ENCODE peak calls at places on chromosomes 16 and 17, in four cellular contexts. D, U, F and C are unnamed samples.
A peak's percentile ranks its signal among the peaks of the same experiment; 100 is the strongest.

GRCh38 chr16:89171216-89172170 is at the start of gene CDH15:
- DNase-seq in D (peak; percentile 73), U (peak; percentile 91), F (peak; percentile 97), C (peak; percentile 85)

GRCh38 chr17:69235338-69236058 is 6.9 kb upstream of the ABCA10 start:
- DNase-seq in D (peak; percentile 64), U (peak; percentile 87), F (peak; percentile 78), C (peak; percentile 80)

GRCh38 chr17:77420804-77421634 is 280.2 kb downstream of the SEC14L1 start:
- DNase-seq in D (peak; percentile 80), U (no peak), F (no peak), C (peak; percentile 73)

GRCh38 chr16:10037771-10038170 is 144.5 kb downstream of the GRIN2A start:
- DNase-seq in D (no peak), U (no peak), F (no peak), C (no peak)

GRCh38 chr17:74452841-74453661 is 13.4 kb upstream of the CD300A start:
- DNase-seq in D (peak; percentile 73), U (peak; percentile 32), F (no peak), C (no peak)

GRCh38 chr16:81744911-81745310 is 34.2 kb upstream of the PLCG2 start:
- DNase-seq in D (no peak), U (no peak), F (no peak), C (no peak)

GRCh38 chr16:2339521-2340484 is 725 bp downstream of the ABCA3 start:
- DNase-seq in D (peak; percentile 67), U (peak; percentile 55), F (peak; percentile 58), C (peak; percentile 84)

GRCh38 chr17:75589919-75590303 is 2.3 kb downstream of the MYO15B start:
- DNase-seq in D (peak; percentile 67), U (no peak), F (no peak), C (no peak)

GRCh38 chr17:50373705-50374104 is 676 bp downstream of the EME1 start:
- DNase-seq in D (no peak), U (no peak), F (no peak), C (no peak)

GRCh38 chr16:85262558-85263196 is 150.4 kb upstream of the CIBAR2 start:
- DNase-seq in D (no peak), U (no peak), F (no peak), C (no peak)

GRCh38 chr17:57533684-57534305 is 211.3 kb downstream of the CCDC182 start:
- DNase-seq in D (no peak), U (no peak), F (no peak), C (no peak)

GRCh38 chr16:55487048-55487803 is 8.2 kb downstream of the MMP2 start:
- DNase-seq in D (peak; percentile 53), U (no peak), F (no peak), C (no peak)

GRCh38 chr16:78094166-78094565 is 5.3 kb upstream of the WWOX start:
- DNase-seq in D (no peak), U (no peak), F (no peak), C (no peak)

GRCh38 chr17:3691539-3692166 is 4.3 kb downstream of the P2RX5 start:
- DNase-seq in D (no peak), U (no peak), F (no peak), C (no peak)

GRCh38 chr17:66625321-66625767 is 209.6 kb upstream of the CACNG5 start:
- DNase-seq in D (no peak), U (no peak), F (no peak), C (no peak)

GRCh38 chr17:34195987-34196386 is 59.1 kb upstream of the CCL2 start:
- DNase-seq in D (no peak), U (no peak), F (no peak), C (no peak)

GRCh38 chr16:27365142-27366089 is 36.6 kb upstream of the IL21R start:
- DNase-seq in D (no peak), U (no peak), F (no peak), C (no peak)

GRCh38 chr17:28030386-28030785 is 12.1 kb upstream of the NLK start:
- DNase-seq in D (no peak), U (peak; percentile 72), F (no peak), C (no peak)

GRCh38 chr17:77963441-77963840 is 4.9 kb downstream of the TNRC6C start:
- DNase-seq in D (no peak), U (peak; percentile 75), F (no peak), C (peak; percentile 71)

DNA sequence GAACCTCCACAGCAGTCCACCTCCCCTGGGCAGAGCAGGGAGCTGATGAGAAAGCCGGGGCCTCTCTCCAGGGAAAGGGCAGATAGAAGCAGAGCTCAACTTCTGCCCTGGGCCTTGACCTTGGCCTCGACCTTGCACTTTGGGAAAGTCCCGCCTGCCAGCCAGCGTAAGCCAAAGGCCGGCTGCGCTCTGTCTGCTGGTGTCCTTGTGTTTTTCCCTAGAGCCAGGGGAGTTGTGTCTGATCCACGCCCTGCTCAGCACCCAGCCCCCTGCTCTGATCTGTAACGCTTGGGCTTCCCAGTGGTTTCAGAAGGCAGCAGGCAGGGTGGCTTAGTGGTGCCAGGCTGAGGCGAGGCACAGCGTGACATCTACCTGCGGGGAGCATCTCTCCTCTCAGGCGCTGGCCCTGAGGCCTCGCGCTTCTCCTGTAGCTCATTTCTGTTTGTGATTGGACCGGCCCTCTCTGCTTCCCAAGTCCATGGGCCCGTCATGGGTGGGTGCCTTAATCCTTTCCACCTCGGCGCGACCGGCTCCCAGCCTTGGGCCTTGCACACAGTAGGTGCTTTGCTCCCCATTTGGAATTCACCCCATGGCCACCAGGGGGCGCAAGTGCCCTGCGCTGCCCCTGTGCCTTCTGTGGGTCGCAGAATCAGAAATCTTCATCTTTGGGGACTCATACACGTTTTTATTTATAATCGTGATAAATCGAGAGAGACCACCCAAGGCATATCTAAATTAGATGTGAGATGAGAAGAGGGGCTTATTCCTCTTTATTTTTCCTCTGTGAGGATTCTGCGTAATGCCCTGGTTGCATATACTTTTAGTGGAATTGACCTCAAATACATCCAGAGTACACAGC is 24.2 kb downstream of the SGSH start:
- DNase-seq in D (no peak), U (peak; percentile 70), F (no peak), C (no peak)
- H3K4me3 ChIP-seq in D (no peak overlapping the region), U (no peak overlapping the region), F (no peak overlapping the region), C (no peak overlapping the region)

DNA sequence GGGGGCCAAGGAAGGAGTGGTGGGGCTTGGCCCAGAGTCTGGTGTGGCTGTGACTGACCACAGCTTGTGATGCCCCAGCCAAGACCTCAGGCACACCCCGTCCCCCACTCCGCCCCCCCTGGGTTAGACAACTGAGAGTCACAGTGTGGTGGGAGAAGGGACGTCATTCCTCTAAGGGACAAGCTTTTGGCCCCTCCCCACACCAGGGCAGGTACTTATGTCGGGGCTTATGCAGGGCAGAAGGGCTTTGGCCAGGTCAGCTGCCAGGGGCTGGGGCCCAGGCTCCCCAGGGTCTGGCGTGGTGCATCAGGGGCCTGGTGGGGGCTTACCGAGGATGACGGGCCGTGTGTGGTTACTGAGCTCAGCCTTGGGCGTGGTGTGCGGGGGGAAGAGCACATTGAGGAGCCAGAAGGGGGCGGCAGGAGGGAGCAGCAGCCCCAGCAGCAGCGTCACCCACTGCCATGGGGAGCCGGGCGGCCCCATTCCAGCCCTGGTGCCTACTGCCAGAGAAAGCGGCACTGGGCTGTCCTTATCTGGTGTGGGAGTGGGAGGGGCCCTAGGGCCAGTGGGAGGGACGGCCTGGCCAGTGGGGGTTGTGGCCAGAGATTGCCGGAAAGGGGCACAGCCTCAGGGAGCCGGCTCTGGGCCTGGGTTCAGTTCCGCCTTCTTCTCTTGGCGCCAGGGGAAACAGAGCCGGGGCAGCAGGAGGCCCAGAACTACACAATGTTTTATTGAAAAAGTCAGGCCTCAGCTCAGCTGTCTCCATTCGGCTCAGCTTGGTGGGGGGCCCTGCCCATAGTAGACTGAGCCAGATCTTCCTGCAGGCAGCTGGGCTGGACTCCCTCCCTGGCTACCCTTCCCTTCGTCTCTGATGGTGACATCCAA is at the start of gene LCAT:
- DNase-seq in D (peak; percentile 75), U (peak; percentile 80), F (peak; percentile 72), C (peak; percentile 74)
- TF ChIP-seq POLR2A in D (no peak), U (no peak), F (no peak), C (peak; percentile 36)

GRCh38 chr17:55720917-55721836 is 1.5 kb downstream of the TMEM100 start:
- DNase-seq in D (no peak), U (no peak), F (no peak), C (no peak)

GRCh38 chr17:55722742-55723487 is at the start of gene TMEM100:
- DNase-seq in D (peak; percentile 23), U (peak; percentile 78), F (no peak), C (no peak)

GRCh38 chr17:55717898-55718735 is 4.5 kb downstream of the TMEM100 start:
- DNase-seq in D (peak; percentile 74), U (peak; percentile 81), F (peak; percentile 81), C (peak; percentile 68)

GRCh38 chr17:55723488-55723848 is 804 bp upstream of the TMEM100 start:
- DNase-seq in D (no peak), U (no peak), F (no peak), C (no peak)

GRCh38 chr17:55722016-55722706 is 503 bp downstream of the TMEM100 start:
- DNase-seq in D (no peak), U (no peak), F (no peak), C (no peak)
- H3K4me3 ChIP-seq in D (peak overlapping the region; percentile 27), U (no peak overlapping the region), F (peak overlapping the region; percentile 44), C (peak overlapping the region; percentile 35)

GRCh38 chr16:8889893-8890548 is 7.9 kb downstream of the LITAFD start:
- DNase-seq in D (no peak), U (no peak), F (no peak), C (no peak)
- TF ChIP-seq POLR2A in D (no peak), U (no peak), F (no peak), C (no peak)

GRCh38 chr17:17036520-17036998 is 5.7 kb upstream of the MPRIP start:
- DNase-seq in D (no peak), U (peak; percentile 19), F (no peak), C (no peak)
- H3K4me3 ChIP-seq in D (no peak overlapping the region), U (no peak overlapping the region), F (no peak overlapping the region), C (no peak overlapping the region)

GRCh38 chr17:59493867-59494266 is 71.5 kb upstream of the DHX40 start:
- DNase-seq in D (no peak), U (no peak), F (no peak), C (no peak)

GRCh38 chr17:59491353-59492090 is 73.9 kb upstream of the DHX40 start:
- DNase-seq in D (no peak), U (no peak), F (no peak), C (no peak)

GRCh38 chr17:59496178-59496577 is 69.2 kb upstream of the DHX40 start:
- DNase-seq in D (no peak), U (no peak), F (no peak), C (no peak)

GRCh38 chr17:59492091-59492451 is 73.3 kb upstream of the DHX40 start:
- DNase-seq in D (no peak), U (no peak), F (no peak), C (no peak)

DNA sequence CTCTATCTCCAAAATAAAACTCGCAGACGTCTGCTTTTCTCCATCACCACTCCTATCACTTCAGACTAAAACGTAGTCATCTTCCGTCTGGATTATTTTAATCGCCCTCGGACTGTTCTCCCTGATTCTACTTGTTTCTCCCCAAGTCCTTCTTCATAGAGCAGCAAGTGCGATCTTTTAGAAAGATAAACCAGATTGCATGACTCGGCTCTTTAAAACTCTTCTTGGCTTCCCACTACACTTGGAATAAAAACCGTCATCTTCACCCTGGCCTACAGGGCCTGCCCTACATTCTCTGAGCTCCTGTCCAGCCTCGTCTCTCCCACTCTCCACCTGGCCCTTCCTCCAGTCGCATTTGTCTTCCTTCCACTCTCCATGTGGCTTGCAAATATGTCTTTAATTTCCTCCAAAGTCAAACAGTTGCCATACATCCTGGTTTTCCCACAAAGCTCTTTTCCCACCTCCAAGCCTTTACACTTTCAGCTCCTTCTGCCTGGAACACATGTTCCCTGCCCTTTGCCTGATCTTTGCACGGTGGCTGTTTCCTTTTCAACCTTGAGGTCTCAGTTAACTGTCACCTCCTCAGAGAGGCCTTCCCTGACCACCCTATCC is 70.5 kb upstream of the DHX40 start:
- DNase-seq in D (no peak), U (no peak), F (no peak), C (no peak)
- TF ChIP-seq POLR2A in D (no peak), U (no peak), F (no peak), C (no peak)